ENCODE peak calls at places on chromosomes 3 and 15, in ten cellular contexts. U is neural progenitor cell, L is foreskin fibroblast, E is AG04449, C is choroid plexus epithelial cell, H is brain microvascular endothelial cell, B is body of pancreas, P is A549, X is Panc1, N is MM.1S. D is an unnamed sample.

GRCh38 chr15:91855684-91856553 is 2.4 kb downstream of the SLCO3A1 start:
- DNase-seq in U (peak), L (no peak), E (no peak), C (no peak), H (no peak), B (peak), P (peak), X (no peak), N (no peak), D (no peak)

GRCh38 chr3:197997936-197998335 is 37.9 kb downstream of the LMLN start:
- DNase-seq in U (no peak), L (no peak), E (no peak), C (no peak), H (no peak), B (no peak), P (no peak), X (no peak), N (no peak), D (no peak)

GRCh38 chr3:65039754-65040210 is 352.0 kb upstream of the ADAMTS9 start:
- DNase-seq in U (no peak), L (peak), E (no peak), C (peak), H (peak), B (no peak), P (peak), X (no peak), N (no peak), D (no peak)

GRCh38 chr3:63351159-63352007 is 73.3 kb downstream of the SYNPR start:
- DNase-seq in U (peak), L (peak), E (peak), C (peak), H (peak), B (no peak), P (peak), X (peak), N (peak), D (peak)

GRCh38 chr3:58038675-58039302 is 30.6 kb downstream of the FLNB start:
- DNase-seq in U (no peak), L (no peak), E (no peak), C (no peak), H (no peak), B (no peak), P (no peak), X (no peak), N (no peak), D (no peak)

GRCh38 chr3:48492461-48493202 is 11.3 kb downstream of the SHISA5 start:
- DNase-seq in U (no peak), L (no peak), E (peak), C (no peak), H (no peak), B (no peak), P (no peak), X (no peak), N (no peak), D (no peak)

GRCh38 chr3:127103116-127103515 is 89.8 kb upstream of the PRR23E start:
- DNase-seq in U (peak), L (no peak), E (no peak), C (no peak), H (no peak), B (no peak), P (no peak), X (no peak), N (no peak), D (no peak)

GRCh38 chr3:177284383-177284881 is 87.2 kb upstream of the TBL1XR1 start:
- DNase-seq in U (peak), L (peak), E (no peak), C (peak), H (peak), B (peak), P (peak), X (no peak), N (no peak), D (no peak)

GRCh38 chr15:83108266-83109219 is 1.1 kb downstream of the TM6SF1 start:
- DNase-seq in U (no peak), L (peak), E (no peak), C (peak), H (no peak), B (peak), P (no peak), X (no peak), N (no peak), D (peak)

GRCh38 chr15:83107841-83108181 is 366 bp downstream of the TM6SF1 start:
- DNase-seq in U (no peak), L (no peak), E (no peak), C (no peak), H (no peak), B (no peak), P (no peak), X (no peak), N (no peak), D (no peak)

GRCh38 chr15:83106994-83107840 is at the start of gene TM6SF1:
- DNase-seq in U (peak), L (peak), E (no peak), C (peak), H (no peak), B (peak), P (no peak), X (no peak), N (no peak), D (no peak)

GRCh38 chr15:83109532-83109931 is 2.1 kb downstream of the TM6SF1 start:
- DNase-seq in U (no peak), L (no peak), E (no peak), C (no peak), H (no peak), B (no peak), P (no peak), X (no peak), N (no peak), D (no peak)

GRCh38 chr15:83105450-83105849 is 2.0 kb upstream of the TM6SF1 start:
- DNase-seq in U (no peak), L (no peak), E (no peak), C (no peak), H (no peak), B (no peak), P (no peak), X (no peak), N (no peak), D (no peak)
- H3K4me3 ChIP-seq in U (no peak), L (no peak), E (no peak), C (no peak), H (no peak), B (no peak), P (no peak), X (no peak), N (no peak), D (no peak)

GRCh38 chr3:123286308-123287023 is 84.7 kb downstream of the SEC22A start:
- DNase-seq in U (peak), L (peak), E (no peak), C (peak), H (peak), B (peak), P (peak), X (peak), N (peak), D (peak)
- TF ChIP-seq CTCF in U (peak), L (peak), E (peak), C (peak), H (peak), B (peak), P (peak), X (peak), N (peak), D (peak)

GRCh38 chr3:52023860-52024764 is 28.4 kb upstream of the RPL29 start:
- DNase-seq in U (no peak), L (no peak), E (no peak), C (no peak), H (no peak), B (no peak), P (no peak), X (no peak), N (no peak), D (no peak)

GRCh38 chr3:52020796-52021195 is 25.1 kb upstream of the RPL29 start:
- DNase-seq in U (no peak), L (no peak), E (no peak), C (no peak), H (no peak), B (no peak), P (no peak), X (no peak), N (no peak), D (no peak)

GRCh38 chr3:52023101-52023770 is 27.5 kb upstream of the RPL29 start:
- DNase-seq in U (no peak), L (no peak), E (no peak), C (no peak), H (no peak), B (no peak), P (no peak), X (no peak), N (no peak), D (no peak)

GRCh38 chr3:52022323-52023100 is 26.8 kb upstream of the RPL29 start:
- DNase-seq in U (peak), L (peak), E (no peak), C (no peak), H (no peak), B (no peak), P (no peak), X (no peak), N (no peak), D (no peak)

DNA sequence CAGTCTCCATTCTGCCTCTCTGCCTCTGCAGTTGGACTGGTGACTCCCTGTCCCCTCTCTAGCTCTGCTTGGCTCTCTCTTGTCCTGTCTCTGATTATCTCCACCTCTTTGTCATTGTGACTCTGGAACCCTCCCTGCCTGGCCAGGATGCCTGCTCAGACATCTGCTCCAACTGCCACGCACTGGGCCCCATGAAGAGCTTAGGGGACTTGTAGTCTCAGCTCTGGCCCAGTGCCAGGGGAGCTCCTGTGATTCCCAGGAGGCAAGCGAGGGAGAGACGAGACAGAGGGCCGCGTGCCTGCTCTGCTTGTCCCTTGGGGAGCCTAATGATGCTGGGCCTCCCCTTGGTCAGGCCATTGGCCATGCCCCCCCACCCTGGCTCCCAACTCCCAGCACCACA is 26.2 kb upstream of the RPL29 start:
- DNase-seq in U (no peak), L (no peak), E (no peak), C (no peak), H (no peak), B (peak), P (no peak), X (no peak), N (no peak), D (no peak)
- H3K4me3 ChIP-seq in U (no peak), L (no peak), E (no peak), C (no peak), H (no peak), B (no peak), P (no peak), X (no peak), N (no peak), D (no peak)

DNA sequence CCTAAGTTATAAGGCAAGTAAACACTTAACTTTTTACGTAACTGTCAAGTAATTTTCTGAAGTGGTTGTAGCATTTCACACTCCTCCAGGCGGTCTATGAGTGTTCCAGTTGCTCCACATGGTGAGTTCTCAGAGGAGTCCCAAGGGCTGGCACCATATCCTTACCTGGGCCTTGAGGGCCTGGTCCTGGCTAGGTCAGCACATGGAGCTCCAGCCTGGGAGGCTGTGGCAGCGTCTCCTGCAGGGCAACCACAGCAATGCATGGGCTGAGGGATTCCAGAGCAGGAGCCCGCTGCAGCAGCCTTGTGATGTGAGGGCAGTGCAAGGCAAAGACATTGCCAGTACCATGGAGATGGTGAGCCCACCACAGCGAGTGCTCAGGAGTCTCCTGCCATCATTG is 32.2 kb upstream of the LYZL4 start:
- DNase-seq in U (peak), L (peak), E (no peak), C (peak), H (no peak), B (no peak), P (no peak), X (no peak), N (no peak), D (no peak)
- TF ChIP-seq CTCF in U (peak), L (no peak), E (no peak), C (peak), H (peak), B (no peak), P (no peak), X (no peak), N (no peak), D (peak)

DNA sequence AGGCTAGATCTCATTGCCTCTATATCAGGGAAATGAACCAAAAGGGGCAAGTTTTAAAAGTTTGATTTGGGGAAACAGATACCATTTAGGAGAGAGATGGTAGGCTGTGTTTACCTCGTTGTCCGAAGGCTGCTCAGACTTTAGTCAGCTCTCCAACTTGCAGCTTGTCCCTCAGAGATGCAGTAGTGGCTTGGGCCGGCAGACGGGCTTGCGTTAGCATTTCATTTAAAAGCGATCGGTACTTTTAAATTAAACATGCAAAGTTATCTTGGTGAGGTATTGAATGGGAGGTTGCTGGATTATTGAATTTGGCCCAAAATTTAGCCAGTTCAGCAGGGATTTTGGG is 26.2 kb downstream of the EEFSEC start:
- DNase-seq in U (no peak), L (no peak), E (no peak), C (no peak), H (no peak), B (no peak), P (no peak), X (no peak), N (no peak), D (no peak)
- H3K4me3 ChIP-seq in U (no peak), L (no peak), E (no peak), C (peak), H (no peak), B (no peak), P (no peak), X (no peak), N (no peak), D (no peak)

DNA sequence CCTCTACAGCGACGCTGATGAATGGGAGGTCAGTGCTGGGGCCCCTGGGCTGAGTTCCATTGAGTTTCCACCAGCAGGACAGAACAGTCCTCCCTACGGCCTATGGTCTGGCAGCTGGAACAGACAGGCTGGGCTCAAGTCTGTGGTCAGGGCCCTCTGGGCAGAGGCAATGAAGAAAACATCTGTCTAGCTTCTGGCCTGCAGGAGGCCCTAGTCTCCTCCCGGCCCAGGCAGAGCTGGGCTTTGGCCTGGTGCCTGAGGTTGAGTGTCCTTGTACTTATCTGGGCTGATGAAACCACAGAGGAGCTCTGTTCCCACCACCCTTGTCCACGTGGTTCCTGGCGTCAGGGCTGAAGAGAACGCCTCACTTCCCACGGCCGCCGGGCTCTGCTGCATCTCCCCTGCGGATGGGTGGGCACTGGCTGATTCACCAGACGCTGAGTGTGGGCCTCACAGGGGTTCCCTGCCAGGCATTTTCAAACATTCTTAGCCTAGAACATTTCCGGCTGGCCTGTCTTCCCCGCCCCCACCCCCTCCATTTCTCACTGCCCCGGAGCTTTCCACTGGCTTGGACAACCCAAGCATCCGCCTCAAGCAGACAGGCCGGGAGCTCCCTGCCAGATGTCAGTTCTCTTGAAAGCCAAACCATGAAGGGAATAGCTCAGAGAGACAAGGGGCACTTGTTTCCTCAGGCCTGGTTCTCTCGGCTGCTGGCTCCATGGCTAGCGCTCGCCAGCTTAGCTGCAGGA is 20.3 kb downstream of the PPCDC start:
- DNase-seq in U (no peak), L (peak), E (peak), C (peak), H (peak), B (peak), P (no peak), X (no peak), N (peak), D (peak)
- TF ChIP-seq CTCF in U (no peak), L (peak), E (peak), C (peak), H (peak), B (peak), P (no peak), X (no peak), N (peak), D (peak)

GRCh38 chr15:40787344-40787841 is 17.6 kb downstream of the C15orf62 start:
- DNase-seq in U (no peak), L (peak), E (no peak), C (peak), H (peak), B (peak), P (no peak), X (no peak), N (peak), D (no peak)
- H3K4me3 ChIP-seq in U (no peak), L (no peak), E (no peak), C (no peak), H (no peak), B (no peak), P (no peak), X (no peak), N (no peak), D (no peak)

D was measured in GM12864.